ENCODE peak calls at places on chromosome 2, in eight cellular contexts. One of them, this sample, is unnamed.

GRCh38 chr2:204339212-204339715 is 206.0 kb upstream of the PARD3B start:
- DNase-seq in RWPE1: no peak
- DNase-seq in AG08396: no peak
- DNase-seq in NCI-H2029: no peak
- DNase-seq in cardiac muscle cell: no peak
- DNase-seq in GM04504: no peak
- DNase-seq in AG04450: no peak
- DNase-seq in T-helper 2 cell: no peak
- DNase-seq in this sample: no peak

GRCh38 chr2:179771791-179772190 is 89.6 kb downstream of the ZNF385B start:
- DNase-seq in AG08396: no peak
- DNase-seq in NCI-H2029: no peak
- DNase-seq in GM04504: no peak
- DNase-seq in AG04450: no peak
- DNase-seq in T-helper 2 cell: no peak
- DNase-seq in cardiac muscle cell: no peak
- DNase-seq in RWPE1: no peak
- DNase-seq in this sample: no peak

GRCh38 chr2:23631391-23631790 is 246.4 kb downstream of the KLHL29 start:
- DNase-seq in GM04504: no peak
- DNase-seq in NCI-H2029: no peak
- DNase-seq in cardiac muscle cell: no peak
- DNase-seq in T-helper 2 cell: no peak
- DNase-seq in RWPE1: no peak
- DNase-seq in AG08396: no peak
- DNase-seq in AG04450: no peak
- DNase-seq in this sample: no peak

GRCh38 chr2:46847726-46848421 is 67.7 kb downstream of the MCFD2 start:
- DNase-seq in AG08396: peak; percentile 39
- DNase-seq in RWPE1: peak; percentile 42
- DNase-seq in AG04450: no peak
- DNase-seq in cardiac muscle cell: peak; percentile 89
- DNase-seq in GM04504: no peak
- DNase-seq in NCI-H2029: no peak
- DNase-seq in T-helper 2 cell: no peak
- DNase-seq in this sample: no peak

GRCh38 chr2:70336552-70336951 is 34.7 kb upstream of the FAM136A start:
- DNase-seq in GM04504: no peak
- DNase-seq in AG08396: no peak
- DNase-seq in NCI-H2029: no peak
- DNase-seq in RWPE1: no peak
- DNase-seq in T-helper 2 cell: no peak
- DNase-seq in cardiac muscle cell: no peak
- DNase-seq in AG04450: no peak
- DNase-seq in this sample: no peak

GRCh38 chr2:239396881-239397681 is 3.7 kb downstream of the HDAC4 start:
- DNase-seq in AG08396: no peak
- DNase-seq in AG04450: no peak
- DNase-seq in NCI-H2029: peak; percentile 34
- DNase-seq in cardiac muscle cell: no peak
- DNase-seq in RWPE1: no peak
- DNase-seq in GM04504: no peak
- DNase-seq in T-helper 2 cell: no peak
- DNase-seq in this sample: no peak

GRCh38 chr2:179825494-179825893 is 35.9 kb downstream of the ZNF385B start:
- DNase-seq in GM04504: no peak
- DNase-seq in cardiac muscle cell: peak; percentile 2
- DNase-seq in NCI-H2029: no peak
- DNase-seq in AG08396: no peak
- DNase-seq in T-helper 2 cell: no peak
- DNase-seq in RWPE1: no peak
- DNase-seq in AG04450: no peak
- DNase-seq in this sample: no peak

GRCh38 chr2:129396980-129397599 is 582.4 kb upstream of the RAB6C start:
- DNase-seq in AG08396: no peak
- DNase-seq in NCI-H2029: peak; percentile 28
- DNase-seq in GM04504: no peak
- DNase-seq in T-helper 2 cell: no peak
- DNase-seq in AG04450: no peak
- DNase-seq in RWPE1: peak; percentile 39
- DNase-seq in cardiac muscle cell: peak; percentile 53
- DNase-seq in this sample: peak; percentile 13